ENCODE peak calls at places on chromosomes 13 and 19, in six cellular contexts. E, M, X, D, R and N are unnamed samples.

GRCh38 chr19:48206402-48207093 is 36.1 kb downstream of the ZSWIM9 start:
- DNase-seq in E (no peak), M (no peak), X (no peak), D (no peak), R (peak; percentile 45), N (no peak)

GRCh38 chr13:19862511-19863313 is 737 bp downstream of the ZMYM5 start:
- DNase-seq in E (peak; percentile 30), M (peak; percentile 44), X (peak; percentile 56), D (no peak), R (peak; percentile 76), N (peak; percentile 47)

GRCh38 chr13:21341637-21342422 is 117.3 kb downstream of the ZDHHC20 start:
- DNase-seq in E (no peak), M (no peak), X (no peak), D (no peak), R (no peak), N (no peak)

GRCh38 chr13:23504188-23504587 is 66.0 kb upstream of the TNFRSF19 start:
- DNase-seq in E (no peak), M (no peak), X (peak; percentile 28), D (no peak), R (no peak), N (peak; percentile 49)

GRCh38 chr13:77386880-77387606 is 60.1 kb upstream of the MYCBP2 start:
- DNase-seq in E (peak; percentile 26), M (no peak), X (peak; percentile 85), D (no peak), R (no peak), N (peak; percentile 77)

GRCh38 chr19:6262519-6262918 is 17.3 kb downstream of the MLLT1 start:
- DNase-seq in E (no peak), M (no peak), X (no peak), D (no peak), R (no peak), N (no peak)

GRCh38 chr13:62643007-62643483 is 1227.4 kb upstream of the PCDH20 start:
- DNase-seq in E (no peak), M (no peak), X (peak; percentile 34), D (no peak), R (no peak), N (no peak)

GRCh38 chr13:34627499-34627898 is 314.6 kb upstream of the NBEA start:
- DNase-seq in E (no peak), M (no peak), X (no peak), D (no peak), R (no peak), N (no peak)

GRCh38 chr19:11448410-11448809 is 13.0 kb downstream of the PRKCSH start:
- DNase-seq in E (no peak), M (no peak), X (no peak), D (no peak), R (no peak), N (no peak)

GRCh38 chr13:43269037-43269476 is 245.7 kb downstream of the DNAJC15 start:
- DNase-seq in E (peak; percentile 46), M (no peak), X (peak; percentile 94), D (no peak), R (no peak), N (peak; percentile 82)

GRCh38 chr13:101916108-101916757 is 463.8 kb downstream of the ITGBL1 start:
- DNase-seq in E (peak; percentile 42), M (peak; percentile 71), X (peak; percentile 69), D (peak; percentile 15), R (no peak), N (peak; percentile 24)

GRCh38 chr19:36049080-36049698 is 4.9 kb downstream of the THAP8 start:
- DNase-seq in E (no peak), M (no peak), X (no peak), D (no peak), R (no peak), N (no peak)

GRCh38 chr19:5677156-5677555 is 3.2 kb downstream of the MICOS13 start:
- DNase-seq in E (no peak), M (no peak), X (no peak), D (no peak), R (no peak), N (no peak)